ENCODE peak calls at places on chromosomes 13 and 19, in six cellular contexts. A, F, K, L, S and T are unnamed samples.

GRCh38 chr19:12880551-12881171 is 588 bp downstream of the DNASE2 start:
- DNase-seq in A (no peak), F (peak), K (peak), L (no peak), S (no peak), T (no peak)

GRCh38 chr13:113186061-113186900 is 22.2 kb downstream of the PCID2 start:
- DNase-seq in A (no peak), F (no peak), K (no peak), L (no peak), S (no peak), T (no peak)

GRCh38 chr13:27432612-27433210 is 8.3 kb downstream of the GTF3A start:
- DNase-seq in A (no peak), F (no peak), K (no peak), L (no peak), S (no peak), T (no peak)

GRCh38 chr19:29376855-29377354 is 148.9 kb upstream of the VSTM2B start:
- DNase-seq in A (no peak), F (no peak), K (no peak), L (no peak), S (no peak), T (no peak)

GRCh38 chr19:39811064-39811463 is 22.9 kb downstream of the DYRK1B start:
- DNase-seq in A (no peak), F (no peak), K (no peak), L (no peak), S (no peak), T (no peak)

GRCh38 chr13:92549275-92549674 is 677.3 kb upstream of the GPC6 start:
- DNase-seq in A (no peak), F (no peak), K (no peak), L (no peak), S (no peak), T (no peak)

GRCh38 chr13:97028441-97029299 is 34.4 kb upstream of the OXGR1 start:
- DNase-seq in A (peak), F (peak), K (peak), L (no peak), S (peak), T (peak)

GRCh38 chr19:43777163-43777700 is 3.5 kb downstream of the KCNN4 start:
- DNase-seq in A (no peak), F (peak), K (no peak), L (no peak), S (no peak), T (peak)

GRCh38 chr13:49986471-49986870 is 10.4 kb upstream of the TRIM13 start:
- DNase-seq in A (no peak), F (no peak), K (no peak), L (no peak), S (no peak), T (no peak)

GRCh38 chr19:53101518-53101917 is 1.7 kb downstream of the ZNF160 start:
- DNase-seq in A (no peak), F (peak), K (peak), L (no peak), S (no peak), T (no peak)

GRCh38 chr13:98184796-98185195 is 7.7 kb upstream of the RNF113B start:
- DNase-seq in A (no peak), F (peak), K (no peak), L (no peak), S (no peak), T (peak)

GRCh38 chr19:49889687-49890348 is 6.9 kb downstream of the IL4I1 start:
- DNase-seq in A (peak), F (peak), K (peak), L (peak), S (peak), T (peak)

GRCh38 chr13:90709329-90709728 is 638.2 kb upstream of the MIR17HG start:
- DNase-seq in A (no peak), F (no peak), K (no peak), L (no peak), S (no peak), T (no peak)

GRCh38 chr19:43776285-43776684 is 4.5 kb downstream of the KCNN4 start:
- DNase-seq in A (no peak), F (no peak), K (no peak), L (no peak), S (no peak), T (no peak)

GRCh38 chr19:42110658-42111057 is 21.6 kb downstream of the POU2F2 start:
- DNase-seq in A (no peak), F (no peak), K (no peak), L (no peak), S (no peak), T (no peak)
- H3K4me2 ChIP-seq in A (no peak), F (no peak), K (no peak), L (no peak), S (no peak), T (no peak)

DNA sequence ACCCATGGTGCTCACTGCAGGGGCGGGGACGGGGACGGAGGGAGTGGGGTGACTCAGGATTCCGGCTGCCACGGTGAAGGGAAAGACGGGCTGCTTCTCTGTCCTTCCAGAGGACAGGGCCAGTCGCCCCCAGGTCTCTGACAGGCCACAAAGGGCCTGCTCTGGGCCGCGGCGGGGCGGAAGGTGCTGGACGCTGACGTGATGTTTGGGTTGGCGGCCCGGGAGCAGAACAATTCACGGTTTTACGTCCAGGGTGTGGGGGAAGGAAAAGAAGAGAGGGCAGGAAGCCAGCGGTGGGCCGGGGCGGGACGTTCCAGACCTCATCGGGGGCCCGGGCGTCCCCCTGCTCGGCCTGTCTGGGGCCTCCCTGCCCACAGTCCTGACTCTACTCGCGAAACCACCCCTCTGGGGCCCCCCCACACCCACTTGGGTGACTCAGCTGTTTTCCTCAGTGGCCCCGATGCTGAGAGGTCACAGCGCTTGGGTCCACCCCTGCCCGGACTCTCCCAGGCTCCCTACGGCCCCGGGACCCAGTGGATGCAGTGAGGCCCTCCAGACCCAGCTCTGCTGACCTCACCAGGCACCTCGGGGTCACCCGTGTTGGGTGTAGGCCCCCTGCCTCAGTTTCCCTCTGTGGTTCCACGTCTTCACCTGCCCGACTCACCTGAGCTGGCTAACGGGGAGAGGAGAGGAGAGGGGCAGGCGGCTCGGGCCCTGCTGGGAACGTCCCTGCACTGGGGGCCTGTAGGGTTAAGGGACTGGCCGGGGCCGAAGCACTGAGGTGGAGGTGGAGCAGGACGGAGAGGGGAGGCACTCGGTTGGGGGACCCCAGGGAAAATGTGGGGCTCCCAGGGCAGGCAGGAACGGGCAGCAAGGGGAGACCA is 29.2 kb downstream of the PIP5K1C start:
- DNase-seq in A (no peak), F (peak), K (no peak), L (no peak), S (no peak), T (peak)
- H3K4me3 ChIP-seq in A (no peak), F (no peak), K (no peak), L (no peak), S (no peak), T (no peak)

DNA sequence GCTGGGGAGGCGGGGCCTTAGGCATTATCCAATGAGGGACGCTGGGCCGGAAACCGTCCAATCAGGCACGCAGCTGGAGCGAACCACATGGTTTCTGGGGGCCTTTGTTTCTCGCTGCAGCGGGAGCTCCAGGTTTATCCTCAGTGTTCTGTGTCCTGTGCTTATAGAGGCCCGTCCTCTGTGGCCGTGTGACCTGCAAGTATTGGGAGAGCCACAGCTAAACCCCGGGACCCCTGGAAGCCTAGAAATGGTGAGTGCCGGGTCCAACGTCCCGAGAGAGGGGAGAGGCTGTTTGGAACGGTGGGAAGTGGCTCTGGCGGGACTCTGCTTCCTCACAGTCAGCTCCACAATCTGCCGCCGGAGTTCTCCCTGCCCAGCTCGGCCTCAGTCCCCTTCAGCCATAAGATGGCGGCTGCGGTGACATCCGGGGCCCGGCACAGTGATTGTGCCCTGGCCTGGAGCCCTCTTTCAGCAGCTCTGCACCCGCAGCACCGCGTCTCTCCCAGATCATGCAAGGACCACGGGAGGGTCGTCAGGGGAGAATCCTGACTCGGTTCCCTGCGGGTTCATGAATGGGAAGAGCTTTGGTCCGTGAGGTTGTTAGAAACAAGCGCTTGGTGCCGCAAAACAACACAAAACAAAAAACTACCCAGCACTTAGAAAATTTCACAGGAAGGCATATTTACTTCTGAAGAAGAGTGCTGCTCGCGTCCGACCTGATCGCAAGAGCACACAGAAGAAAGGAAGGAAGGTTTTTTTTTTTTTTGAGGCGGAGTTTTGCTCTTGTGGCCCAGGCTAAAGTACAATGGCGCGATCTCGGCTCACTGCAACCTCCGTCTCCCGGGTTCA is at the start of gene ZNF253:
- DNase-seq in A (peak), F (peak), K (peak), L (peak), S (peak), T (peak)
- H2AK5ac ChIP-seq in A (peak), F (peak), K (no peak), L (peak), S (peak), T (no peak)

GRCh38 chr19:1362385-1363257 is 21.1 kb upstream of the NDUFS7 start:
- DNase-seq in A (no peak), F (no peak), K (no peak), L (no peak), S (no peak), T (no peak)
- H3K4me2 ChIP-seq in A (no peak), F (no peak), K (no peak), L (no peak), S (no peak), T (no peak)

GRCh38 chr13:24005711-24006281 is 108.5 kb upstream of the C1QTNF9B start:
- DNase-seq in A (no peak), F (no peak), K (no peak), L (no peak), S (no peak), T (no peak)

GRCh38 chr13:24004971-24005370 is 107.7 kb upstream of the C1QTNF9B start:
- DNase-seq in A (no peak), F (no peak), K (no peak), L (no peak), S (no peak), T (no peak)

GRCh38 chr13:23999411-23999810 is 102.1 kb upstream of the C1QTNF9B start:
- DNase-seq in A (no peak), F (no peak), K (no peak), L (no peak), S (no peak), T (no peak)

GRCh38 chr13:24004142-24004541 is 106.8 kb upstream of the C1QTNF9B start:
- DNase-seq in A (no peak), F (no peak), K (no peak), L (no peak), S (no peak), T (no peak)

GRCh38 chr13:24002206-24002815 is 105.0 kb upstream of the C1QTNF9B start:
- DNase-seq in A (no peak), F (no peak), K (no peak), L (no peak), S (no peak), T (no peak)
- H3K4me3 ChIP-seq in A (no peak), F (no peak), K (no peak), L (no peak), S (no peak), T (no peak)

DNA sequence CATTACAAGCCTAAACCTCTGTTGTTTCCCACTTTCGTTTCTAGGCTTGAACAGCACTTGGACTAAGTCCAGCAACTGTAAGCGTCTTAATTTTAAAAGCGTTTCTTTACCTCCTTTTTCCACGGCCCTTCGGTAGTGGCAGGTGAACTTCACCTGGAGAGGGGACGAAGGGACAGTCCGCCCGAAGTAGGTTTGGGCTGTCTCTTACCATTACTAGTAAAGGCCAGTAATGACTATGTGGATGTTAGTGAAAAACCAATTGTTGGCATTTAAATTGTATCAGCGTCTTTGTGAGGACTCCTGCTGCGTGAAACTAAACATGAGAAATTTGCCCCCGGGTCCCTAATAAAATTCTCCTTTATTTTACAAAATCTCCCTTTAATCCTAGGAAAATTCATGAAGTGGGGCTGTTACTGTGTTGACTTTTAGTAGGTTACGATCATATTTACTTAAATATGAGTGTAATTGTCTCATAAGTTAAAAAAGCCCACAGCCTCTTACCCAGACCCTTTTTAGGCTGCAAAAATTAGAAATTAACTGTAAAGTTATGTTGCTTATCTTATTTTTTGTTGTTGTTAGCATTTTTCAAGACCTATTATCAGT is 981 bp downstream of the ITM2B start:
- DNase-seq in A (no peak), F (peak), K (peak), L (no peak), S (peak), T (peak)
- H2AK5ac ChIP-seq in A (no peak), F (no peak), K (no peak), L (no peak), S (no peak), T (no peak)

GRCh38 chr13:40533072-40533471 is 133.4 kb downstream of the FOXO1 start:
- DNase-seq in A (no peak), F (no peak), K (no peak), L (no peak), S (no peak), T (no peak)

GRCh38 chr13:40528881-40529280 is 137.6 kb downstream of the FOXO1 start:
- DNase-seq in A (no peak), F (no peak), K (no peak), L (no peak), S (no peak), T (peak)

GRCh38 chr13:40534456-40534855 is 132.0 kb downstream of the FOXO1 start:
- DNase-seq in A (no peak), F (no peak), K (no peak), L (no peak), S (peak), T (no peak)

GRCh38 chr13:40527914-40528313 is 138.5 kb downstream of the FOXO1 start:
- DNase-seq in A (no peak), F (no peak), K (no peak), L (no peak), S (no peak), T (no peak)

GRCh38 chr13:40530961-40531360 is 135.5 kb downstream of the FOXO1 start:
- DNase-seq in A (no peak), F (no peak), K (no peak), L (no peak), S (no peak), T (no peak)
- H3K4me2 ChIP-seq in A (no peak), F (no peak), K (no peak), L (no peak), S (no peak), T (no peak)

GRCh38 chr13:25132984-25133383 is 37.0 kb downstream of the PABPC3 start:
- DNase-seq in A (no peak), F (no peak), K (no peak), L (no peak), S (no peak), T (no peak)

GRCh38 chr13:25141042-25141441 is 31.0 kb downstream of the AMER2 start:
- DNase-seq in A (no peak), F (no peak), K (no peak), L (no peak), S (no peak), T (no peak)

GRCh38 chr13:25135896-25136295 is 36.2 kb downstream of the AMER2 start:
- DNase-seq in A (no peak), F (no peak), K (no peak), L (no peak), S (no peak), T (no peak)

GRCh38 chr13:25136872-25137623 is 35.0 kb downstream of the AMER2 start:
- DNase-seq in A (no peak), F (no peak), K (peak), L (no peak), S (no peak), T (no peak)

GRCh38 chr13:25137624-25137892 is 34.5 kb downstream of the AMER2 start:
- DNase-seq in A (no peak), F (no peak), K (peak), L (no peak), S (no peak), T (no peak)
- H3K4me3 ChIP-seq in A (no peak), F (no peak), K (no peak), L (peak), S (no peak), T (no peak)